ENCODE peak calls at places on chromosomes 11 and 22, in ten cellular contexts. One of them, this sample, is unnamed.

GRCh38 chr22:44102121-44102520 is 78.0 kb downstream of the PARVB start:
- DNase-seq in Calu3: no peak
- DNase-seq in psoas muscle: no peak
- DNase-seq in endothelial cell: no peak
- DNase-seq in breast epithelium: no peak
- DNase-seq in CD8-positive, alpha-beta T cell: no peak
- DNase-seq in fibroblast of the aortic adventitia: no peak
- DNase-seq in heart right ventricle: no peak
- DNase-seq in brain microvascular endothelial cell: no peak
- DNase-seq in sigmoid colon: peak; percentile 12
- DNase-seq in this sample: no peak

GRCh38 chr11:130088909-130089668 is 19.4 kb downstream of the APLP2 start:
- DNase-seq in heart right ventricle: no peak
- DNase-seq in endothelial cell: no peak
- DNase-seq in Calu3: no peak
- DNase-seq in fibroblast of the aortic adventitia: no peak
- DNase-seq in CD8-positive, alpha-beta T cell: no peak
- DNase-seq in brain microvascular endothelial cell: no peak
- DNase-seq in sigmoid colon: no peak
- DNase-seq in psoas muscle: no peak
- DNase-seq in breast epithelium: no peak
- DNase-seq in this sample: no peak

GRCh38 chr11:3138178-3139085 is 26.7 kb downstream of the OSBPL5 start:
- DNase-seq in sigmoid colon: peak; percentile 69
- DNase-seq in endothelial cell: no peak
- DNase-seq in brain microvascular endothelial cell: no peak
- DNase-seq in psoas muscle: peak; percentile 12
- DNase-seq in breast epithelium: no peak
- DNase-seq in fibroblast of the aortic adventitia: no peak
- DNase-seq in CD8-positive, alpha-beta T cell: no peak
- DNase-seq in heart right ventricle: peak; percentile 13
- DNase-seq in Calu3: no peak
- DNase-seq in this sample: peak; percentile 10

GRCh38 chr11:821513-822371 is 3.0 kb downstream of the PNPLA2 start:
- DNase-seq in sigmoid colon: no peak
- DNase-seq in breast epithelium: no peak
- DNase-seq in CD8-positive, alpha-beta T cell: no peak
- DNase-seq in brain microvascular endothelial cell: no peak
- DNase-seq in fibroblast of the aortic adventitia: no peak
- DNase-seq in endothelial cell: no peak
- DNase-seq in heart right ventricle: peak; percentile 58
- DNase-seq in psoas muscle: peak; percentile 57
- DNase-seq in Calu3: no peak
- DNase-seq in this sample: no peak

GRCh38 chr22:25370322-25370721 is 150.9 kb downstream of the CRYBB2 start:
- DNase-seq in sigmoid colon: no peak
- DNase-seq in fibroblast of the aortic adventitia: no peak
- DNase-seq in Calu3: no peak
- DNase-seq in brain microvascular endothelial cell: no peak
- DNase-seq in heart right ventricle: no peak
- DNase-seq in breast epithelium: no peak
- DNase-seq in endothelial cell: no peak
- DNase-seq in psoas muscle: no peak
- DNase-seq in CD8-positive, alpha-beta T cell: no peak
- DNase-seq in this sample: no peak

GRCh38 chr11:65501530-65502273 is 2.9 kb downstream of the MALAT1 start:
- DNase-seq in Calu3: no peak
- DNase-seq in brain microvascular endothelial cell: peak; percentile 44
- DNase-seq in breast epithelium: no peak
- DNase-seq in heart right ventricle: no peak
- DNase-seq in CD8-positive, alpha-beta T cell: no peak
- DNase-seq in sigmoid colon: peak; percentile 52
- DNase-seq in psoas muscle: no peak
- DNase-seq in fibroblast of the aortic adventitia: peak; percentile 76
- DNase-seq in endothelial cell: no peak
- DNase-seq in this sample: no peak

GRCh38 chr11:6404341-6405038 is 14.2 kb downstream of the SMPD1 start:
- DNase-seq in psoas muscle: no peak
- DNase-seq in endothelial cell: no peak
- DNase-seq in CD8-positive, alpha-beta T cell: peak; percentile 28
- DNase-seq in brain microvascular endothelial cell: peak; percentile 18
- DNase-seq in sigmoid colon: no peak
- DNase-seq in breast epithelium: no peak
- DNase-seq in heart right ventricle: no peak
- DNase-seq in fibroblast of the aortic adventitia: no peak
- DNase-seq in Calu3: no peak
- DNase-seq in this sample: no peak

GRCh38 chr11:134361661-134362060 is 29.9 kb downstream of the GLB1L2 start:
- DNase-seq in heart right ventricle: no peak
- DNase-seq in endothelial cell: peak; percentile 62
- DNase-seq in brain microvascular endothelial cell: no peak
- DNase-seq in sigmoid colon: peak; percentile 56
- DNase-seq in breast epithelium: no peak
- DNase-seq in Calu3: no peak
- DNase-seq in psoas muscle: no peak
- DNase-seq in CD8-positive, alpha-beta T cell: no peak
- DNase-seq in fibroblast of the aortic adventitia: no peak
- DNase-seq in this sample: no peak

GRCh38 chr22:45911601-45912271 is 65.2 kb downstream of the WNT7B start:
- DNase-seq in fibroblast of the aortic adventitia: peak; percentile 42
- DNase-seq in sigmoid colon: no peak
- DNase-seq in CD8-positive, alpha-beta T cell: no peak
- DNase-seq in endothelial cell: no peak
- DNase-seq in Calu3: peak; percentile 81
- DNase-seq in heart right ventricle: peak; percentile 65
- DNase-seq in brain microvascular endothelial cell: no peak
- DNase-seq in breast epithelium: peak; percentile 75
- DNase-seq in psoas muscle: peak; percentile 57
- DNase-seq in this sample: no peak

GRCh38 chr11:117574551-117574950 is 222.5 kb downstream of the DSCAML1 start:
- DNase-seq in brain microvascular endothelial cell: no peak
- DNase-seq in Calu3: no peak
- DNase-seq in breast epithelium: no peak
- DNase-seq in endothelial cell: no peak
- DNase-seq in sigmoid colon: peak; percentile 32
- DNase-seq in psoas muscle: no peak
- DNase-seq in CD8-positive, alpha-beta T cell: no peak
- DNase-seq in heart right ventricle: no peak
- DNase-seq in fibroblast of the aortic adventitia: no peak
- DNase-seq in this sample: no peak

GRCh38 chr11:25628030-25628429 is 703.9 kb upstream of the ANO3 start:
- DNase-seq in sigmoid colon: no peak
- DNase-seq in heart right ventricle: no peak
- DNase-seq in CD8-positive, alpha-beta T cell: no peak
- DNase-seq in Calu3: no peak
- DNase-seq in endothelial cell: no peak
- DNase-seq in fibroblast of the aortic adventitia: no peak
- DNase-seq in breast epithelium: no peak
- DNase-seq in brain microvascular endothelial cell: no peak
- DNase-seq in psoas muscle: no peak
- DNase-seq in this sample: no peak

GRCh38 chr22:38142606-38143005 is 32.1 kb upstream of the BAIAP2L2 start:
- DNase-seq in CD8-positive, alpha-beta T cell: no peak
- DNase-seq in breast epithelium: no peak
- DNase-seq in fibroblast of the aortic adventitia: no peak
- DNase-seq in heart right ventricle: no peak
- DNase-seq in endothelial cell: no peak
- DNase-seq in brain microvascular endothelial cell: no peak
- DNase-seq in psoas muscle: no peak
- DNase-seq in sigmoid colon: peak; percentile 21
- DNase-seq in Calu3: no peak
- DNase-seq in this sample: no peak

GRCh38 chr22:46009730-46010129 is 32.8 kb upstream of the WNT7B start:
- DNase-seq in sigmoid colon: peak; percentile 61
- DNase-seq in breast epithelium: no peak
- DNase-seq in Calu3: no peak
- DNase-seq in CD8-positive, alpha-beta T cell: no peak
- DNase-seq in brain microvascular endothelial cell: no peak
- DNase-seq in endothelial cell: no peak
- DNase-seq in fibroblast of the aortic adventitia: no peak
- DNase-seq in psoas muscle: peak; percentile 15
- DNase-seq in heart right ventricle: no peak
- DNase-seq in this sample: no peak

GRCh38 chr22:41598081-41598480 is 8.4 kb upstream of the PMM1 start:
- DNase-seq in psoas muscle: no peak
- DNase-seq in endothelial cell: no peak
- DNase-seq in sigmoid colon: no peak
- DNase-seq in fibroblast of the aortic adventitia: peak; percentile 65
- DNase-seq in breast epithelium: no peak
- DNase-seq in Calu3: no peak
- DNase-seq in brain microvascular endothelial cell: peak; percentile 86
- DNase-seq in heart right ventricle: no peak
- DNase-seq in CD8-positive, alpha-beta T cell: no peak
- DNase-seq in this sample: no peak

DNA sequence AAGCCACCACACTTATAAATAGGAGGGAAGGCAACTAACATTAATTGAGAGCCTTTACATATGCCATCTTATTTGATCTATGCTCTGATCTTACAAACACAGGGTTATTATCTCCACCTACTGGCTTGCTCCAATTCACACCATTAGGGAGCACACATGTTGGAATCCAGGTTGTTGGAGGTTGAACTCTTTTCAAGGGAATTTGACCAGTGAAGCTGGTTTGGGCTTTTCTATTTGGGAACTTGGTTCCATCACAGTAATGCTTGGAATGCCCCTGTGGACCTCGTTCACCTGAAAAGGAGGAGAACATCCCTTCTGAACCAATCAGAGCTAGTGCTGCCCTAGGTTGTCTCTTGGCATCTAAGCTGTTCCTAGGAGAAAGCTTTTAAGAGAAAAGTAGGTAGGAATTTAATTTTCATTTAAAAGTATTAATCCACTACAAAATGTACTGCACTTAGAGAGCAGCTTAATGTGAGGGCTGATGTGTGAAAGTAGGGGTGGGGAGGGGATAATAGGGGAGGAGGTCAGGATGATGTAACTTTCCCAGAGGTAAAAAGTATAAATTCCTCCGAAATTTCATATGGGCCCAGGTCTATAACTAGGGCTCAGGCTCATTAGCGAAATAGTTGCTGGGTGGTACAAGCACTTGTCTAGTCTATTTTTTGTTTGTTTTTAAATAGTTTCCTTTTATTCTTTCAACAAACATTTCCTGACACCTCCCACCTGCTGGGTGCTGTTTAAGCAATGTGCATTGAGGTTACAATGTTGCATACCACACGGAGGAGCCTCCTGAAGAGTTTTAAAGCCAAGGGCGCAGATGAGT is 7.6 kb upstream of the MICAL2 start:
- DNase-seq in psoas muscle: no peak
- DNase-seq in heart right ventricle: no peak
- DNase-seq in brain microvascular endothelial cell: no peak
- DNase-seq in fibroblast of the aortic adventitia: no peak
- DNase-seq in sigmoid colon: no peak
- DNase-seq in Calu3: no peak
- DNase-seq in breast epithelium: no peak
- DNase-seq in endothelial cell: no peak
- DNase-seq in CD8-positive, alpha-beta T cell: no peak
- DNase-seq in this sample: no peak
- TF ChIP-seq CTCF in psoas muscle: no peak
- TF ChIP-seq CTCF in heart right ventricle: no peak
- TF ChIP-seq CTCF in brain microvascular endothelial cell: peak; percentile 33
- TF ChIP-seq CTCF in fibroblast of the aortic adventitia: no peak
- TF ChIP-seq CTCF in sigmoid colon: no peak
- TF ChIP-seq CTCF in Calu3: no peak
- TF ChIP-seq CTCF in breast epithelium: no peak
- TF ChIP-seq CTCF in endothelial cell: no peak
- TF ChIP-seq CTCF in CD8-positive, alpha-beta T cell: no peak
- TF ChIP-seq CTCF in this sample: no peak

DNA sequence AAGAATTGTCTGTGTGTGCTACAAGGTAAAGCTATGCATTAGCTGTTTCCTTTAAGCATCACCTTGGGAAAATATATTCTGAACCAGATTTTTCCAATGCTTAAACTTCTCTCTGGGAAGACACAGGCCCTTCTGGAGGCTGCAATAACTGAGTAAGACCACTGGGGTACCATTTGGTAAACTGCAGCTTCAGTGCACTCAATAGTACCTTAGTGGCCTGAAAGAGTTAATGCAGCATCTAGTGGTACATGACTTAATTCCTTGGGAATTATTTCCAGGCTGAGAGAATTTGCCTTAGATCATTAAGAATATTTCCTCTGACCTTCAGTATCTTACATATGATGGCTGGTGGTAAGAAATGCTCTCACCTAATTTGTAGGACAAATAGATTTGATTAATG is 727.4 kb downstream of the DLG2 start:
- DNase-seq in sigmoid colon: no peak
- DNase-seq in Calu3: no peak
- DNase-seq in fibroblast of the aortic adventitia: no peak
- DNase-seq in brain microvascular endothelial cell: peak; percentile 30
- DNase-seq in breast epithelium: no peak
- DNase-seq in CD8-positive, alpha-beta T cell: no peak
- DNase-seq in heart right ventricle: no peak
- DNase-seq in endothelial cell: no peak
- DNase-seq in psoas muscle: no peak
- DNase-seq in this sample: no peak
- TF ChIP-seq CTCF in sigmoid colon: no peak
- TF ChIP-seq CTCF in Calu3: no peak
- TF ChIP-seq CTCF in fibroblast of the aortic adventitia: peak; percentile 18
- TF ChIP-seq CTCF in brain microvascular endothelial cell: peak; percentile 71
- TF ChIP-seq CTCF in breast epithelium: no peak
- TF ChIP-seq CTCF in CD8-positive, alpha-beta T cell: no peak
- TF ChIP-seq CTCF in heart right ventricle: no peak
- TF ChIP-seq CTCF in endothelial cell: peak; percentile 65
- TF ChIP-seq CTCF in psoas muscle: no peak
- TF ChIP-seq CTCF in this sample: peak; percentile 47

GRCh38 chr11:68341557-68342458 is 29.4 kb downstream of the LRP5 start:
- DNase-seq in CD8-positive, alpha-beta T cell: no peak
- DNase-seq in Calu3: no peak
- DNase-seq in brain microvascular endothelial cell: no peak
- DNase-seq in psoas muscle: no peak
- DNase-seq in heart right ventricle: no peak
- DNase-seq in endothelial cell: no peak
- DNase-seq in breast epithelium: no peak
- DNase-seq in sigmoid colon: no peak
- DNase-seq in fibroblast of the aortic adventitia: no peak
- DNase-seq in this sample: no peak
- TF ChIP-seq CTCF in CD8-positive, alpha-beta T cell: no peak
- TF ChIP-seq CTCF in Calu3: no peak
- TF ChIP-seq CTCF in brain microvascular endothelial cell: peak; percentile 45
- TF ChIP-seq CTCF in psoas muscle: no peak
- TF ChIP-seq CTCF in heart right ventricle: no peak
- TF ChIP-seq CTCF in endothelial cell: no peak
- TF ChIP-seq CTCF in breast epithelium: no peak
- TF ChIP-seq CTCF in sigmoid colon: no peak
- TF ChIP-seq CTCF in fibroblast of the aortic adventitia: no peak
- TF ChIP-seq CTCF in this sample: no peak

DNA sequence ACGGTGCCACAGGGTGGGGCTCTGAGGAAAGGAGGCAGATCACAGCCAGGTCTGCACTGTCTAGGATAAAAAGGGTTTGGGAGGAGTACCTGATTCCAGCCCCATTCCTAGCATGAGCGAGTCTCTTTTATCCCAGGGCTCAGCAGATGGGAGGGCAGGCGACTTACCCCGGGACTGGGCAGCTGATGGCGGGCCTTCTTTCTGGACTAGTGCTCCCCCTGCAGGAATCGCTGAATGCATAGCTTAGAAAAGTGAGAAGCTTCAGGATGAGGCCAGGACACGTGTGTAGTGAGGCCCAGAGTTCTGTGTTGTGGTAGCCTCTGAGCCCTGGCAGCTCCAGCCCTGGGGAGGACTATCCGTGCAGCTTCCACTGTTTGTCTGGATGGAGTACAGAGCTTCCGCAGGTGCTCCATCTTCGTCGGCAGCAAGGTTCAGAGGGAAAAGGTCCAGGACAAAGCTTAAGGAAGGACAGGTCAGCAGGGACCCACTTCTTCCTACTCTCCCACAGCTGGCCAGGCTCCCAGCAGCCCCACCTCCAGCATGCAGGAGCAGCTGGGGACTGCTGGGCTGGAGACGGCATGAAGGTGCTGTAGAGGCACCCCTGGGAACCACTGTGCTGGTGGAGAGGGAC is 30.4 kb downstream of the COMMD9 start:
- DNase-seq in sigmoid colon: peak; percentile 72
- DNase-seq in breast epithelium: no peak
- DNase-seq in heart right ventricle: peak; percentile 31
- DNase-seq in brain microvascular endothelial cell: peak; percentile 69
- DNase-seq in CD8-positive, alpha-beta T cell: no peak
- DNase-seq in endothelial cell: peak; percentile 75
- DNase-seq in psoas muscle: peak; percentile 49
- DNase-seq in fibroblast of the aortic adventitia: peak; percentile 78
- DNase-seq in Calu3: peak; percentile 76
- DNase-seq in this sample: peak; percentile 64
- TF ChIP-seq CTCF in sigmoid colon: peak; percentile 23
- TF ChIP-seq CTCF in breast epithelium: peak; percentile 20
- TF ChIP-seq CTCF in heart right ventricle: peak; percentile 71
- TF ChIP-seq CTCF in brain microvascular endothelial cell: peak; percentile 89
- TF ChIP-seq CTCF in CD8-positive, alpha-beta T cell: no peak
- TF ChIP-seq CTCF in endothelial cell: peak; percentile 52
- TF ChIP-seq CTCF in psoas muscle: peak; percentile 53
- TF ChIP-seq CTCF in fibroblast of the aortic adventitia: peak; percentile 77
- TF ChIP-seq CTCF in Calu3: peak; percentile 62
- TF ChIP-seq CTCF in this sample: peak; percentile 53